ENCODE peak calls at places on chromosomes 16 and 17, in five cellular contexts. M, P, L, C and D are unnamed samples.

GRCh38 chr17:78970834-78971763 is 8.6 kb downstream of the LGALS3BP start:
- DNase-seq in M (peak; percentile 86), P (peak; percentile 91), L (no peak), C (peak; percentile 81), D (peak; percentile 94)

GRCh38 chr16:89843409-89844350 is 15.4 kb downstream of the SPIRE2 start:
- DNase-seq in M (no peak), P (no peak), L (no peak), C (no peak), D (no peak)

GRCh38 chr17:58092101-58092796 is 9.0 kb downstream of the DYNLL2 start:
- DNase-seq in M (no peak), P (no peak), L (no peak), C (no peak), D (no peak)

GRCh38 chr16:3101018-3101840 is 2.1 kb upstream of the ZSCAN10 start:
- DNase-seq in M (peak; percentile 45), P (peak; percentile 59), L (no peak), C (peak; percentile 65), D (peak; percentile 90)

GRCh38 chr16:86300746-86301480 is 209.4 kb upstream of the FOXF1 start:
- DNase-seq in M (peak; percentile 23), P (no peak), L (no peak), C (no peak), D (peak; percentile 57)

GRCh38 chr17:56347646-56348045 is 194.4 kb downstream of the ANKFN1 start:
- DNase-seq in M (no peak), P (no peak), L (no peak), C (no peak), D (no peak)

GRCh38 chr16:2704166-2704982 is 15.7 kb downstream of the PRSS27 start:
- DNase-seq in M (no peak), P (no peak), L (no peak), C (no peak), D (no peak)

GRCh38 chr16:69176033-69176780 is 10.8 kb upstream of the SNTB2 start:
- DNase-seq in M (no peak), P (no peak), L (no peak), C (no peak), D (no peak)

GRCh38 chr17:55110521-55110920 is 142.0 kb downstream of the STXBP4 start:
- DNase-seq in M (no peak), P (no peak), L (no peak), C (no peak), D (no peak)

GRCh38 chr17:43468746-43469544 is 14.8 kb upstream of the DHX8 start:
- DNase-seq in M (no peak), P (no peak), L (no peak), C (peak; percentile 74), D (no peak)

GRCh38 chr17:146546-146945 is 9.2 kb downstream of the SCGB1C2 start:
- DNase-seq in M (no peak), P (no peak), L (no peak), C (no peak), D (no peak)

GRCh38 chr16:82031116-82032084 is 3.7 kb upstream of the HSD17B2 start:
- DNase-seq in M (peak; percentile 35), P (peak; percentile 50), L (no peak), C (peak; percentile 71), D (peak; percentile 75)

GRCh38 chr17:15341385-15341849 is at the start of gene TEKT3:
- DNase-seq in M (peak; percentile 56), P (peak; percentile 90), L (no peak), C (no peak), D (peak; percentile 97)

GRCh38 chr17:57966246-57966645 is 11.0 kb upstream of the CUEDC1 start:
- DNase-seq in M (no peak), P (no peak), L (no peak), C (no peak), D (no peak)

GRCh38 chr17:10698116-10698818 is 873 bp downstream of the ADPRM start:
- DNase-seq in M (no peak), P (peak; percentile 17), L (no peak), C (peak; percentile 10), D (peak; percentile 11)

GRCh38 chr17:17385502-17385901 is 82.3 kb downstream of the NT5M start:
- DNase-seq in M (no peak), P (no peak), L (no peak), C (no peak), D (no peak)

GRCh38 chr17:34582901-34583245 is 3.5 kb downstream of the TMEM132E start:
- DNase-seq in M (no peak), P (no peak), L (no peak), C (no peak), D (no peak)

GRCh38 chr17:50173335-50173941 is 7.6 kb downstream of the SGCA start:
- DNase-seq in M (no peak), P (no peak), L (no peak), C (no peak), D (peak; percentile 34)

GRCh38 chr16:15961557-15962205 is 12.3 kb downstream of the ABCC1 start:
- DNase-seq in M (no peak), P (no peak), L (peak; percentile 49), C (no peak), D (no peak)

GRCh38 chr16:4373909-4374742 is 2.5 kb downstream of the VASN start:
- DNase-seq in M (peak; percentile 63), P (peak; percentile 36), L (no peak), C (no peak), D (peak; percentile 79)

GRCh38 chr16:11379420-11379819 is 34.2 kb downstream of the RMI2 start:
- DNase-seq in M (no peak), P (no peak), L (peak; percentile 71), C (no peak), D (no peak)

DNA sequence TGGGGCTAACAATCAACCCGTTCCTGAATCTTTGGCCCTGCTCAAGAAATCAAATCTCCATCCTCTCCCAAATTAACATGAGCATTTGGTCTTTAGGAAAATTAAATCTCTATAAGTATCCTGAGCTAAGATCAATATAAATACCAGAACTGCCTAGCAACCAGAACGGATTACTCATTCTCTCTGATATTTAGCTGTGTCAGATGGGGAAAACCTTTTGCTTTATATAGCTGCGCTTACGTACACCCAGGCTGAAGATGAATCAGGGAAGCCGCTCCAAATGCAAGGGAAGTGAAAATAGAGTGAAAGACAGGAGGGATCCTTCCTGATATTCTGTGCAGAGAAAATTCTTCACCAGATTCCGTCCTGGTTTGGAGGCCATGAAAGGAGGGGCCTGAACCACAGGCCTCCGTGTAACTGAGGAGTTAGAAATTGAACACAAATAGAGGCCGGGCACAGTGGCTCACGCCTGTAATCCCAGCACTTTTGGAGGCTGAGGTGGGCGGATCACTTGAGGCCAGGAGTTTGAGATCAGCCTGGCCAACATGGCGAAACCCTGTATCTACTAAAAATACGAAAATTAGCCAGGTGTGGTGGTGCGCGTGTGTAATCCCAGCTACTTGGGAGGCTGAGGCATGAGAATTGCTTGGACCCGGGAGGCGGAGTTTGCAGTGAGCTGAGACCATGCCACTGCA is 23.4 kb upstream of the GRB2 start:
- DNase-seq in M (no peak), P (peak; percentile 91), L (no peak), C (peak; percentile 67), D (no peak)
- TF ChIP-seq JUNB in M (no peak), P (peak; percentile 14), L (no peak), C (no peak), D (no peak)

GRCh38 chr17:38898291-38898679 is 27.1 kb upstream of the LASP1NB start:
- DNase-seq in M (no peak), P (no peak), L (no peak), C (no peak), D (no peak)

GRCh38 chr17:38894276-38894675 is 24.4 kb downstream of the LASP1 start:
- DNase-seq in M (peak; percentile 66), P (no peak), L (no peak), C (no peak), D (no peak)

GRCh38 chr17:38897671-38898290 is 27.6 kb upstream of the LASP1NB start:
- DNase-seq in M (no peak), P (no peak), L (no peak), C (no peak), D (no peak)

GRCh38 chr17:38897176-38897575 is 27.3 kb downstream of the LASP1 start:
- DNase-seq in M (no peak), P (no peak), L (no peak), C (no peak), D (no peak)

DNA sequence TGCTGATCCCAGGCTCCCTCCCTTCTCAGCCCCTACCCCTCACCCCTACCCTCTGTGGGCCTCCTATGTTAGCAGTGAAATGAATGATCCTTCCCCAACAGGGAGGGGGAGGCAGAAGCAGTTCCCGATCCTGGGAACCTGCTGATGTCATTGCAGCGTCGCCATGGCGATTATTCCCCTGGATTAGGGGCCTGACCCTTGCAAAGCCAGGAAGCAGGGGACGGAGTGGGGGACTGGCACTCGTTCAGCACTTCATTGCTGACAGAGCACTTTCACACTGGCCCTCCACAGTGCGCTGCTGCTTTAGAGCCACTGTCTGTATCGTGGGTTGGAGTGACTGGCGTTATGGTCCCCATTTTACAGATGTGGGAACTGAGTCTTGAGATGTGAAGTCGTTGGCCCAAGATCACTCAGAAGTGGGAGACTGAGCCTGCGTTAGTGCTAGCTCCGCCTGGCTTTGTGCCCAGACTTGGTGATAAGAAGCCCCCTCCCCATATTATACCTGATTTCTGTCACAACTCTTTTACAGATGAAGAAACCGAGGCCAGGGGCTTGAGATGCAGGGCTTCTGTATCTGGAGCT is 26.6 kb downstream of the LASP1 start:
- DNase-seq in M (no peak), P (no peak), L (no peak), C (no peak), D (peak; percentile 63)
- H3K27ac ChIP-seq in M (no peak overlapping the region), P (no peak overlapping the region), L (no peak overlapping the region), C (no peak overlapping the region), D (peak overlapping the region; percentile 63)

GRCh38 chr16:31072540-31073072 is 1.4 kb downstream of the ZNF668 start:
- DNase-seq in M (peak; percentile 48), P (peak; percentile 46), L (no peak), C (peak; percentile 27), D (peak; percentile 30)
- TF ChIP-seq REST in M (no peak), P (no peak), L (no peak), C (no peak), D (no peak)

DNA sequence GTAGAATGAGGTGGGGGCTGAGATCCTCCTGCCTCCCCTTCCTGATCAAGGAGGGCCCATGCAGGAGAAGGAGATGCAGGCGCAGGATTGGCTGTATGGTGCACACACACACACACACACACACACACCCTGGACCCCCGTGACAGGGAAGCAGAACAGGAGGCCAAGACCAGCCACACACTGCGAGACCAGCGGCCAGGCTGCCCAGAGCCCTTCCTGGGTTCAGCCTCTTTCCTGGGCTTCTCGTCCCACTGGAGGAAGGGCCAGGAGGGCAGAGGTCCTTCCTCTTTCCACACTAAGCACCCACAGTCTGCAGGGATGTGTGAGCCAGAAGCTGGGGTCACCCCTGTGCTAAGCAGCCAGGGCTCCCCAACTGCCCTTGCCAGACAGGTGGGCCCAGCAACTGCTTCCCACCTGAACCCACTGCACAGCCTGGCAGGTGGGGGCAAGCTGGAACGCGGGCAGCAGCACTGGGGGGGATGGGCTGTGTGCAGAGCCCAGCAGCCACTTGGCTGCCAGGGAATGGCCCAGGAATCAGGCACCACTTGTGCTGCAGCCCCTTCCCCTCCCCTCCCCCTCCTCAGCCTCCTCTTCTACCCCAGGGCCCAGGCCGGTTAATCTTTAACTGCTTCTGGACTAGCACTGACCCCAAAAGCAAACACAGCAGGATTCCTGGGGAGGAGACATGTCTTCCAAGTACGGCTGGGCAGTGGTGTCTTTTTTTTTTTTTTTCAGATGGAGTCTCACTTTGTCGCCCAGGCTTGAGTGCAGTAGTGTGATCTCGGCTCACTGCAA is 44.6 kb upstream of the SLC38A10 start:
- DNase-seq in M (no peak), P (peak; percentile 77), L (no peak), C (peak; percentile 99), D (no peak)
- TF ChIP-seq JUNB in M (no peak), P (no peak), L (no peak), C (no peak), D (no peak)